ENCODE peak calls at places on chromosome 13, in five cellular contexts. One of them, this sample, is unnamed.

GRCh38 chr13:51534075-51534817 is 50.0 kb upstream of the WDFY2 start:
- DNase-seq in mesothelial cell of epicardium: no peak
- DNase-seq in cardiac muscle cell: no peak
- DNase-seq in ovary: no peak
- DNase-seq in BE2C: no peak
- DNase-seq in this sample: peak

GRCh38 chr13:114282143-114282685 is 813 bp downstream of the UPF3A start:
- DNase-seq in mesothelial cell of epicardium: peak
- DNase-seq in cardiac muscle cell: no peak
- DNase-seq in ovary: peak
- DNase-seq in BE2C: peak
- DNase-seq in this sample: peak

GRCh38 chr13:93361703-93362102 is 135.1 kb downstream of the GPC6 start:
- DNase-seq in mesothelial cell of epicardium: no peak
- DNase-seq in cardiac muscle cell: no peak
- DNase-seq in ovary: no peak
- DNase-seq in BE2C: no peak
- DNase-seq in this sample: no peak

GRCh38 chr13:41315466-41316047 is 4.5 kb downstream of the NAA16 start:
- DNase-seq in mesothelial cell of epicardium: no peak
- DNase-seq in cardiac muscle cell: no peak
- DNase-seq in ovary: no peak
- DNase-seq in BE2C: no peak
- DNase-seq in this sample: no peak

GRCh38 chr13:106587787-106588186 is 19.9 kb upstream of the ARGLU1 start:
- DNase-seq in mesothelial cell of epicardium: no peak
- DNase-seq in cardiac muscle cell: no peak
- DNase-seq in ovary: no peak
- DNase-seq in BE2C: no peak
- DNase-seq in this sample: no peak

GRCh38 chr13:113109151-113110047 is 3.8 kb downstream of the F7 start:
- DNase-seq in mesothelial cell of epicardium: peak
- DNase-seq in cardiac muscle cell: no peak
- DNase-seq in ovary: no peak
- DNase-seq in BE2C: peak
- DNase-seq in this sample: no peak

GRCh38 chr13:50340566-50341287 is 325.5 kb downstream of the KCNRG start:
- DNase-seq in mesothelial cell of epicardium: no peak
- DNase-seq in cardiac muscle cell: no peak
- DNase-seq in ovary: no peak
- DNase-seq in BE2C: no peak
- DNase-seq in this sample: no peak

GRCh38 chr13:41222259-41222852 is 28.0 kb upstream of the KBTBD7 start:
- DNase-seq in mesothelial cell of epicardium: no peak
- DNase-seq in cardiac muscle cell: peak
- DNase-seq in ovary: peak
- DNase-seq in BE2C: peak
- DNase-seq in this sample: no peak

GRCh38 chr13:107351305-107351704 is 783.4 kb upstream of the ARGLU1 start:
- DNase-seq in mesothelial cell of epicardium: no peak
- DNase-seq in cardiac muscle cell: peak
- DNase-seq in ovary: no peak
- DNase-seq in BE2C: peak
- DNase-seq in this sample: no peak

GRCh38 chr13:100648354-100648753 is 26.2 kb downstream of the TMTC4 start:
- DNase-seq in mesothelial cell of epicardium: no peak
- DNase-seq in cardiac muscle cell: no peak
- DNase-seq in ovary: no peak
- DNase-seq in BE2C: no peak
- DNase-seq in this sample: no peak

GRCh38 chr13:80663788-80664187 is 322.9 kb upstream of the SPRY2 start:
- DNase-seq in mesothelial cell of epicardium: no peak
- DNase-seq in cardiac muscle cell: no peak
- DNase-seq in ovary: no peak
- DNase-seq in BE2C: no peak
- DNase-seq in this sample: no peak

GRCh38 chr13:80655778-80656518 is 315.0 kb upstream of the SPRY2 start:
- DNase-seq in mesothelial cell of epicardium: no peak
- DNase-seq in cardiac muscle cell: no peak
- DNase-seq in ovary: no peak
- DNase-seq in BE2C: no peak
- DNase-seq in this sample: no peak

GRCh38 chr13:80654638-80655249 is 313.8 kb upstream of the SPRY2 start:
- DNase-seq in mesothelial cell of epicardium: no peak
- DNase-seq in cardiac muscle cell: no peak
- DNase-seq in ovary: no peak
- DNase-seq in BE2C: no peak
- DNase-seq in this sample: no peak

GRCh38 chr13:80658705-80659104 is 317.8 kb upstream of the SPRY2 start:
- DNase-seq in mesothelial cell of epicardium: no peak
- DNase-seq in cardiac muscle cell: no peak
- DNase-seq in ovary: no peak
- DNase-seq in BE2C: no peak
- DNase-seq in this sample: no peak
- TF ChIP-seq CTCF in mesothelial cell of epicardium: no peak
- TF ChIP-seq CTCF in cardiac muscle cell: no peak
- TF ChIP-seq CTCF in ovary: no peak
- TF ChIP-seq CTCF in BE2C: no peak
- TF ChIP-seq CTCF in this sample: no peak

GRCh38 chr13:44652223-44652622 is 76.1 kb upstream of the TSC22D1 start:
- DNase-seq in mesothelial cell of epicardium: no peak
- DNase-seq in cardiac muscle cell: no peak
- DNase-seq in ovary: no peak
- DNase-seq in BE2C: no peak
- DNase-seq in this sample: no peak

GRCh38 chr13:44653261-44653660 is 77.1 kb upstream of the TSC22D1 start:
- DNase-seq in mesothelial cell of epicardium: no peak
- DNase-seq in cardiac muscle cell: no peak
- DNase-seq in ovary: no peak
- DNase-seq in BE2C: peak
- DNase-seq in this sample: no peak

GRCh38 chr13:44649834-44650233 is 73.7 kb upstream of the TSC22D1 start:
- DNase-seq in mesothelial cell of epicardium: no peak
- DNase-seq in cardiac muscle cell: no peak
- DNase-seq in ovary: no peak
- DNase-seq in BE2C: no peak
- DNase-seq in this sample: no peak

GRCh38 chr13:44651724-44652123 is 75.6 kb upstream of the TSC22D1 start:
- DNase-seq in mesothelial cell of epicardium: no peak
- DNase-seq in cardiac muscle cell: no peak
- DNase-seq in ovary: no peak
- DNase-seq in BE2C: no peak
- DNase-seq in this sample: no peak

GRCh38 chr13:44651209-44651608 is 75.1 kb upstream of the TSC22D1 start:
- DNase-seq in mesothelial cell of epicardium: no peak
- DNase-seq in cardiac muscle cell: no peak
- DNase-seq in ovary: no peak
- DNase-seq in BE2C: no peak
- DNase-seq in this sample: no peak
- TF ChIP-seq CTCF in mesothelial cell of epicardium: no peak
- TF ChIP-seq CTCF in cardiac muscle cell: no peak
- TF ChIP-seq CTCF in ovary: no peak
- TF ChIP-seq CTCF in BE2C: no peak
- TF ChIP-seq CTCF in this sample: no peak

DNA sequence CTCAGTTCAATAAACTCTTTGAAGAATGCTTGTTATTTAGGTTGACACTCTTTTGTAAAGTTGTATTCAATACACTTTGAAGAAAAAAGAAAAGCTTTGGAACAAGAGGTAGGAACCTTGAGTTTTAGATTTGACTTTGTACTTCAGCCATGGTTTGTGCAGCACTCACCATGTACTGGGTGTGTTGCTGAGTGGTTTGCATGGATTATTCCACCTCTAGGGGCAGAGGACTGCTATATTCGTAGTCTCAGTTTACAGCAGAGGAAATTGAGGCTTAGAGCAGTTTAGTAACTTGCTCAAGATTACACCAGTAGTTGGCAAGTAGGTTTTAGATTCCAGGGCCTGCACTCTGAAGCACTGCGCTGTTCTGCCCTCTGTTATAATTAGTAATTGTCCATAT is 68.8 kb downstream of the DNAJC3 start:
- DNase-seq in mesothelial cell of epicardium: no peak
- DNase-seq in cardiac muscle cell: peak
- DNase-seq in ovary: no peak
- DNase-seq in BE2C: no peak
- DNase-seq in this sample: no peak
- TF ChIP-seq CTCF in mesothelial cell of epicardium: no peak
- TF ChIP-seq CTCF in cardiac muscle cell: peak
- TF ChIP-seq CTCF in ovary: no peak
- TF ChIP-seq CTCF in BE2C: peak
- TF ChIP-seq CTCF in this sample: no peak

DNA sequence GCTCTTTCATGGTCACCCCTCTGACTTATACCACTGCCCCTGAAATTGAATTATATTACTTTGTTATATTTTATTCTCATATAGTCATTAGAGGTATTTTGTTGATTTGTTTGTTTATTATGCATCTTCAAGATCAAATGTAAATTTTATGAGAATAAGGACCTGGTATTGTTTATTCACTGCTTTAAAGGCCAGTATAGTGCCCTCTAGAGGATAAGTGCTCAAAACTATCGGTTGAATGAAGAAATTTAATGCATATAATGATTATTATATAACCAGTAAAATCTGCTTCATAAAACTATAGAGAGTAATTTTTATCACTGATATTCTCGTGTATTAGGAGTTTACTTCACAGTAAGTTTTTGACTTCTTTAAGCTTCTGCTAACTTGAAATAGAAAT is 1401.9 kb downstream of the SLITRK1 start:
- DNase-seq in mesothelial cell of epicardium: no peak
- DNase-seq in cardiac muscle cell: no peak
- DNase-seq in ovary: no peak
- DNase-seq in BE2C: no peak
- DNase-seq in this sample: no peak
- TF ChIP-seq CTCF in mesothelial cell of epicardium: no peak
- TF ChIP-seq CTCF in cardiac muscle cell: no peak
- TF ChIP-seq CTCF in ovary: no peak
- TF ChIP-seq CTCF in BE2C: peak
- TF ChIP-seq CTCF in this sample: no peak

GRCh38 chr13:24605923-24606372 is 74.3 kb upstream of the ATP12A start:
- DNase-seq in mesothelial cell of epicardium: no peak
- DNase-seq in cardiac muscle cell: peak
- DNase-seq in ovary: no peak
- DNase-seq in BE2C: no peak
- DNase-seq in this sample: no peak
- TF ChIP-seq CTCF in mesothelial cell of epicardium: no peak
- TF ChIP-seq CTCF in cardiac muscle cell: peak
- TF ChIP-seq CTCF in ovary: no peak
- TF ChIP-seq CTCF in BE2C: peak
- TF ChIP-seq CTCF in this sample: peak

DNA sequence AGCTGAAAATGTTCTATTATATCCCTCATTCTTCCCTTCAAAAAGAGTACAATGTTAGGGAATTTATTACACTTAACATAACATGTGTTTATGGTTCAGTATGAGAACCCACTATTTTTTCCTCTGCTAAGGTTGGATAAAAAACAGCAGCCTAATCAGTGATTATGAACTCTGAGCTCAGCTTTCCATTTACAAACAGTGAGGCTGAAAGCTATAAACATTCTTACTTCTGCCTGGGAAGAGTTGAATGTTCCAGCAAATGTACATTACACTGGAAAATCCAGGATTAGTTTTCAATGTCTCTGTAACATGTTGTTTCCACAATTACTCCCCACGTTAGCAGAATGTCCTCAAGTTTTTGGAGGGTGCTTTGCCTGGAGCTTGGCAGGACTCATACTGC is 150.5 kb downstream of the POSTN start:
- DNase-seq in mesothelial cell of epicardium: no peak
- DNase-seq in cardiac muscle cell: no peak
- DNase-seq in ovary: no peak
- DNase-seq in BE2C: no peak
- DNase-seq in this sample: no peak
- TF ChIP-seq CTCF in mesothelial cell of epicardium: no peak
- TF ChIP-seq CTCF in cardiac muscle cell: no peak
- TF ChIP-seq CTCF in ovary: no peak
- TF ChIP-seq CTCF in BE2C: no peak
- TF ChIP-seq CTCF in this sample: no peak